ENCODE peak calls at places on chromosomes 6 and 20, in nine cellular contexts. One of them, this sample, is unnamed.

GRCh38 chr6:51934098-51934497 is 153.3 kb downstream of the PKHD1 start:
- DNase-seq in MM.1S: peak
- DNase-seq in CD4-positive, alpha-beta memory T cell: no peak
- DNase-seq in naive thymus-derived CD4-positive, alpha-beta T cell: no peak
- DNase-seq in ureter: no peak
- DNase-seq in activated CD4-positive, alpha-beta T cell treated with anti-CD3 and anti-CD28 coated beads, Interleukin-2, amount 10 ng/mL, durations not matched to agents 7 days and 5 days: no peak
- DNase-seq in progenitor cell of endocrine pancreas: no peak
- DNase-seq in COLO829: peak
- DNase-seq in tibial artery: no peak
- DNase-seq in this sample: peak

GRCh38 chr6:41103792-41104324 is 31.1 kb downstream of the NFYA start:
- DNase-seq in MM.1S: no peak
- DNase-seq in CD4-positive, alpha-beta memory T cell: no peak
- DNase-seq in naive thymus-derived CD4-positive, alpha-beta T cell: no peak
- DNase-seq in ureter: no peak
- DNase-seq in activated CD4-positive, alpha-beta T cell treated with anti-CD3 and anti-CD28 coated beads, Interleukin-2, amount 10 ng/mL, durations not matched to agents 7 days and 5 days: no peak
- DNase-seq in progenitor cell of endocrine pancreas: no peak
- DNase-seq in COLO829: no peak
- DNase-seq in tibial artery: no peak
- DNase-seq in this sample: peak

GRCh38 chr6:42049116-42049809 is 1.1 kb upstream of the TAF8 start:
- DNase-seq in MM.1S: no peak
- DNase-seq in CD4-positive, alpha-beta memory T cell: no peak
- DNase-seq in naive thymus-derived CD4-positive, alpha-beta T cell: peak
- DNase-seq in ureter: peak
- DNase-seq in activated CD4-positive, alpha-beta T cell treated with anti-CD3 and anti-CD28 coated beads, Interleukin-2, amount 10 ng/mL, durations not matched to agents 7 days and 5 days: no peak
- DNase-seq in progenitor cell of endocrine pancreas: no peak
- DNase-seq in COLO829: no peak
- DNase-seq in tibial artery: no peak
- DNase-seq in this sample: peak

GRCh38 chr6:31948753-31949413 is 3.0 kb downstream of the CFB start:
- DNase-seq in MM.1S: no peak
- DNase-seq in CD4-positive, alpha-beta memory T cell: no peak
- DNase-seq in naive thymus-derived CD4-positive, alpha-beta T cell: no peak
- DNase-seq in ureter: no peak
- DNase-seq in activated CD4-positive, alpha-beta T cell treated with anti-CD3 and anti-CD28 coated beads, Interleukin-2, amount 10 ng/mL, durations not matched to agents 7 days and 5 days: no peak
- DNase-seq in progenitor cell of endocrine pancreas: no peak
- DNase-seq in COLO829: no peak
- DNase-seq in tibial artery: no peak
- DNase-seq in this sample: no peak

GRCh38 chr6:170048615-170049256 is 242.1 kb downstream of the DLL1 start:
- DNase-seq in MM.1S: no peak
- DNase-seq in CD4-positive, alpha-beta memory T cell: no peak
- DNase-seq in naive thymus-derived CD4-positive, alpha-beta T cell: no peak
- DNase-seq in ureter: peak
- DNase-seq in activated CD4-positive, alpha-beta T cell treated with anti-CD3 and anti-CD28 coated beads, Interleukin-2, amount 10 ng/mL, durations not matched to agents 7 days and 5 days: no peak
- DNase-seq in progenitor cell of endocrine pancreas: no peak
- DNase-seq in COLO829: no peak
- DNase-seq in tibial artery: peak
- DNase-seq in this sample: no peak

GRCh38 chr20:4813839-4814695 is 92.4 kb downstream of the PRND start:
- DNase-seq in MM.1S: peak
- DNase-seq in CD4-positive, alpha-beta memory T cell: peak
- DNase-seq in naive thymus-derived CD4-positive, alpha-beta T cell: peak
- DNase-seq in ureter: no peak
- DNase-seq in activated CD4-positive, alpha-beta T cell treated with anti-CD3 and anti-CD28 coated beads, Interleukin-2, amount 10 ng/mL, durations not matched to agents 7 days and 5 days: peak
- DNase-seq in progenitor cell of endocrine pancreas: no peak
- DNase-seq in COLO829: no peak
- DNase-seq in tibial artery: no peak
- DNase-seq in this sample: peak

GRCh38 chr6:168315626-168316025 is 4.0 kb downstream of the DACT2 start:
- DNase-seq in MM.1S: no peak
- DNase-seq in CD4-positive, alpha-beta memory T cell: no peak
- DNase-seq in naive thymus-derived CD4-positive, alpha-beta T cell: no peak
- DNase-seq in ureter: no peak
- DNase-seq in activated CD4-positive, alpha-beta T cell treated with anti-CD3 and anti-CD28 coated beads, Interleukin-2, amount 10 ng/mL, durations not matched to agents 7 days and 5 days: no peak
- DNase-seq in progenitor cell of endocrine pancreas: no peak
- DNase-seq in COLO829: no peak
- DNase-seq in tibial artery: no peak
- DNase-seq in this sample: no peak

GRCh38 chr20:38888059-38888831 is 38.0 kb upstream of the FAM83D start:
- DNase-seq in MM.1S: no peak
- DNase-seq in CD4-positive, alpha-beta memory T cell: no peak
- DNase-seq in naive thymus-derived CD4-positive, alpha-beta T cell: no peak
- DNase-seq in ureter: no peak
- DNase-seq in activated CD4-positive, alpha-beta T cell treated with anti-CD3 and anti-CD28 coated beads, Interleukin-2, amount 10 ng/mL, durations not matched to agents 7 days and 5 days: no peak
- DNase-seq in progenitor cell of endocrine pancreas: no peak
- DNase-seq in COLO829: no peak
- DNase-seq in tibial artery: no peak
- DNase-seq in this sample: no peak

GRCh38 chr6:139349464-139350020 is 24.9 kb downstream of the CITED2 start:
- DNase-seq in MM.1S: no peak
- DNase-seq in CD4-positive, alpha-beta memory T cell: no peak
- DNase-seq in naive thymus-derived CD4-positive, alpha-beta T cell: no peak
- DNase-seq in ureter: peak
- DNase-seq in activated CD4-positive, alpha-beta T cell treated with anti-CD3 and anti-CD28 coated beads, Interleukin-2, amount 10 ng/mL, durations not matched to agents 7 days and 5 days: no peak
- DNase-seq in progenitor cell of endocrine pancreas: no peak
- DNase-seq in COLO829: no peak
- DNase-seq in tibial artery: no peak
- DNase-seq in this sample: no peak

GRCh38 chr6:88089708-88090107 is 42.1 kb downstream of the SPACA1 start:
- DNase-seq in MM.1S: no peak
- DNase-seq in CD4-positive, alpha-beta memory T cell: no peak
- DNase-seq in naive thymus-derived CD4-positive, alpha-beta T cell: no peak
- DNase-seq in ureter: no peak
- DNase-seq in activated CD4-positive, alpha-beta T cell treated with anti-CD3 and anti-CD28 coated beads, Interleukin-2, amount 10 ng/mL, durations not matched to agents 7 days and 5 days: no peak
- DNase-seq in progenitor cell of endocrine pancreas: no peak
- DNase-seq in COLO829: no peak
- DNase-seq in tibial artery: no peak
- DNase-seq in this sample: peak

GRCh38 chr20:20491784-20492145 is 123.9 kb downstream of the INSM1 start:
- DNase-seq in MM.1S: no peak
- DNase-seq in CD4-positive, alpha-beta memory T cell: no peak
- DNase-seq in naive thymus-derived CD4-positive, alpha-beta T cell: no peak
- DNase-seq in ureter: no peak
- DNase-seq in activated CD4-positive, alpha-beta T cell treated with anti-CD3 and anti-CD28 coated beads, Interleukin-2, amount 10 ng/mL, durations not matched to agents 7 days and 5 days: no peak
- DNase-seq in progenitor cell of endocrine pancreas: no peak
- DNase-seq in COLO829: no peak
- DNase-seq in tibial artery: no peak
- DNase-seq in this sample: no peak

GRCh38 chr20:35360033-35360432 is 51.7 kb downstream of the UQCC1 start:
- DNase-seq in MM.1S: no peak
- DNase-seq in CD4-positive, alpha-beta memory T cell: no peak
- DNase-seq in naive thymus-derived CD4-positive, alpha-beta T cell: no peak
- DNase-seq in ureter: no peak
- DNase-seq in activated CD4-positive, alpha-beta T cell treated with anti-CD3 and anti-CD28 coated beads, Interleukin-2, amount 10 ng/mL, durations not matched to agents 7 days and 5 days: no peak
- DNase-seq in progenitor cell of endocrine pancreas: no peak
- DNase-seq in COLO829: no peak
- DNase-seq in tibial artery: no peak
- DNase-seq in this sample: no peak

This sample was measured in GM12865.